ENCODE peak calls at places on chromosomes 11 and 22, in four cellular contexts. Q, R, G and Y are unnamed samples.

GRCh38 chr11:131446657-131447056 is 76.2 kb downstream of the NTM start:
- DNase-seq in Q (no peak), R (no peak), G (no peak), Y (no peak)

GRCh38 chr11:64918056-64918455 is 1.0 kb upstream of the ATG2A start:
- DNase-seq in Q (no peak), R (peak; percentile 48), G (no peak), Y (peak; percentile 29)

GRCh38 chr11:5891216-5891800 is 1.7 kb upstream of the OR52E5 start:
- DNase-seq in Q (peak; percentile 3), R (peak; percentile 31), G (no peak), Y (no peak)

GRCh38 chr11:113202431-113202830 is 112.0 kb upstream of the TTC12 start:
- DNase-seq in Q (no peak), R (no peak), G (no peak), Y (peak; percentile 92)

GRCh38 chr11:105181521-105181920 is 42.0 kb upstream of the CARD18 start:
- DNase-seq in Q (no peak), R (no peak), G (no peak), Y (peak; percentile 37)

GRCh38 chr11:38332046-38332445 is 1734.0 kb upstream of the RAG2 start:
- DNase-seq in Q (no peak), R (no peak), G (no peak), Y (no peak)

GRCh38 chr11:122210378-122210995 is 94.5 kb upstream of the BLID start:
- DNase-seq in Q (no peak), R (no peak), G (no peak), Y (no peak)

GRCh38 chr22:26471522-26471921 is 12.1 kb downstream of the HPS4 start:
- DNase-seq in Q (no peak), R (peak; percentile 88), G (no peak), Y (peak; percentile 62)

GRCh38 chr22:20646377-20646776 is 127.5 kb upstream of the SERPIND1 start:
- DNase-seq in Q (no peak), R (no peak), G (no peak), Y (no peak)

GRCh38 chr22:46794491-46794890 is 32.0 kb downstream of the TBC1D22A start:
- DNase-seq in Q (no peak), R (no peak), G (no peak), Y (no peak)

GRCh38 chr11:6747097-6747662 is 24.6 kb downstream of the OR2AG2 start:
- DNase-seq in Q (no peak), R (no peak), G (no peak), Y (no peak)

GRCh38 chr11:7060828-7061227 is 28.0 kb upstream of the RBMXL2 start:
- DNase-seq in Q (no peak), R (no peak), G (no peak), Y (peak; percentile 13)

GRCh38 chr11:93845181-93846092 is 5.0 kb downstream of the VSTM5 start:
- DNase-seq in Q (no peak), R (no peak), G (no peak), Y (no peak)

GRCh38 chr22:47281126-47282106 is 519.0 kb downstream of the TBC1D22A start:
- DNase-seq in Q (no peak), R (peak; percentile 25), G (no peak), Y (no peak)

GRCh38 chr11:6388747-6389146 is 1.5 kb upstream of the SMPD1 start:
- DNase-seq in Q (no peak), R (no peak), G (no peak), Y (no peak)